ENCODE peak calls at places on chromosomes 5 and 9, in seven cellular contexts. N is neural progenitor cell, C is RWPE1, S is dorsolateral prefrontal cortex, G is hepatocyte, I is colonic mucosa, Y is A673. W is an unnamed sample.

GRCh38 chr5:38381361-38381760 is 123.0 kb downstream of the EGFLAM start:
- DNase-seq in N (no peak), C (no peak), S (no peak), G (no peak), I (no peak), Y (no peak), W (no peak)

GRCh38 chr5:68225188-68225910 is 9.8 kb downstream of the PIK3R1 start:
- DNase-seq in N (no peak), C (peak; percentile 84), S (no peak), G (peak; percentile 42), I (peak; percentile 69), Y (peak; percentile 64), W (no peak)

GRCh38 chr9:113244556-113244955 is 23.2 kb downstream of the SLC31A1 start:
- DNase-seq in N (no peak), C (no peak), S (no peak), G (no peak), I (no peak), Y (no peak), W (no peak)

GRCh38 chr9:97487107-97487506 is 14.4 kb upstream of the TMOD1 start:
- DNase-seq in N (no peak), C (peak; percentile 52), S (no peak), G (no peak), I (no peak), Y (peak; percentile 14), W (peak; percentile 10)

GRCh38 chr9:35526087-35526801 is 36.3 kb downstream of the RUSC2 start:
- DNase-seq in N (no peak), C (no peak), S (no peak), G (no peak), I (no peak), Y (peak; percentile 63), W (no peak)

GRCh38 chr9:128863647-128864046 is 18.1 kb downstream of the KYAT1 start:
- DNase-seq in N (peak; percentile 85), C (peak; percentile 85), S (peak; percentile 67), G (peak; percentile 79), I (peak; percentile 77), Y (peak; percentile 69), W (peak; percentile 79)

GRCh38 chr9:93640027-93640426 is 63.6 kb downstream of the PHF2 start:
- DNase-seq in N (no peak), C (no peak), S (no peak), G (no peak), I (no peak), Y (no peak), W (no peak)

GRCh38 chr9:76433851-76434250 is 25.1 kb upstream of the GCNT1 start:
- DNase-seq in N (no peak), C (no peak), S (no peak), G (no peak), I (no peak), Y (no peak), W (no peak)

GRCh38 chr9:87270241-87271234 is 227.1 kb upstream of the DAPK1 start:
- DNase-seq in N (peak; percentile 63), C (no peak), S (no peak), G (no peak), I (no peak), Y (peak; percentile 58), W (peak; percentile 85)

GRCh38 chr9:130912932-130913598 is 16.5 kb upstream of the QRFP start:
- DNase-seq in N (peak; percentile 70), C (peak; percentile 91), S (peak; percentile 49), G (no peak), I (no peak), Y (no peak), W (no peak)

GRCh38 chr5:142109356-142110045 is 922 bp downstream of the NDFIP1 start:
- DNase-seq in N (peak; percentile 39), C (peak; percentile 38), S (no peak), G (peak; percentile 32), I (peak; percentile 41), Y (peak; percentile 44), W (peak; percentile 27)

GRCh38 chr5:150502106-150502505 is 5.8 kb upstream of the NDST1 start:
- DNase-seq in N (no peak), C (no peak), S (no peak), G (no peak), I (no peak), Y (no peak), W (no peak)

GRCh38 chr5:150498971-150499370 is 9.0 kb upstream of the NDST1 start:
- DNase-seq in N (no peak), C (no peak), S (no peak), G (no peak), I (no peak), Y (no peak), W (no peak)

GRCh38 chr5:150500328-150500841 is 7.5 kb upstream of the NDST1 start:
- DNase-seq in N (no peak), C (no peak), S (no peak), G (no peak), I (peak; percentile 63), Y (no peak), W (no peak)

GRCh38 chr5:150499437-150499956 is 8.4 kb upstream of the NDST1 start:
- DNase-seq in N (peak; percentile 73), C (no peak), S (no peak), G (no peak), I (no peak), Y (no peak), W (no peak)

GRCh38 chr5:150500905-150501304 is 7.0 kb upstream of the NDST1 start:
- DNase-seq in N (no peak), C (no peak), S (no peak), G (no peak), I (no peak), Y (no peak), W (no peak)
- H3K27ac ChIP-seq in N (no peak overlapping the region), C (peak overlapping the region; percentile 97), S (peak overlapping the region; percentile 99), G (no peak overlapping the region), I (no peak overlapping the region), Y (no peak overlapping the region), W (no peak overlapping the region)

DNA sequence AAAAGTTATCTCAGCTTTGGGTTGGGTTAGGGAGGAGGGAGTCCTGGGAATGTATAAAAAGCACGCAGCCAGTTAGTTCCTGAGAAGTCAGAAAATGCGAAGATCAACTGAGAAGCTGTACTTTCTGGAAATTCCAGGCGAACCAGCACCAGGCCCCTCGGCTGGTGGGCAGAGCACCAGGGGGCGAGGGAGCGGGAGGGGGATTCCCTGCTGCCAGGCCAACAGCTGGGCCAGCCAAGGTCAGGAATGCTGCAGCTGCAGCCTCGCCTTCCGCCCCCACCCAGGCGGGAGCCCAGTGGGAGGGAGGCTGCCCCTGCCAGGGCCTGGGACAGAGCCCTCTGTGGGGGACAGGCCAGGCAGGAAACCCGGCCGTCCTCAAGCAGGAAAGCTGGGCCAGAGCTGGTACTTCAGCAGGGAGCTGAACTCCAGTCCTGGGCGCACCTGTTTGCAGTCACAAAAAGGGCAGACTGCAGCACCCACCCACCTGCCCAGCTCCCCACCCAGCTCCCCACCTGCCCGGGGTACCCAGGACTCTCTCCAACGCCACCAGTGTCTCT is 35.5 kb downstream of the VAV2 start:
- DNase-seq in N (peak; percentile 37), C (no peak), S (no peak), G (peak; percentile 51), I (no peak), Y (no peak), W (peak; percentile 73)
- H3K27ac ChIP-seq in N (no peak overlapping the region), C (peak overlapping the region; percentile 71), S (no peak overlapping the region), G (peak overlapping the region; percentile 91), I (peak overlapping the region; percentile 21), Y (peak overlapping the region; percentile 84), W (peak overlapping the region; percentile 47)

GRCh38 chr9:105320568-105320967 is 76.1 kb downstream of the SLC44A1 start:
- DNase-seq in N (no peak), C (no peak), S (no peak), G (no peak), I (no peak), Y (no peak), W (no peak)
- H3K27ac ChIP-seq in N (no peak overlapping the region), C (no peak overlapping the region), S (peak overlapping the region; percentile 47), G (peak overlapping the region; percentile 89), I (no peak overlapping the region), Y (no peak overlapping the region), W (no peak overlapping the region)

DNA sequence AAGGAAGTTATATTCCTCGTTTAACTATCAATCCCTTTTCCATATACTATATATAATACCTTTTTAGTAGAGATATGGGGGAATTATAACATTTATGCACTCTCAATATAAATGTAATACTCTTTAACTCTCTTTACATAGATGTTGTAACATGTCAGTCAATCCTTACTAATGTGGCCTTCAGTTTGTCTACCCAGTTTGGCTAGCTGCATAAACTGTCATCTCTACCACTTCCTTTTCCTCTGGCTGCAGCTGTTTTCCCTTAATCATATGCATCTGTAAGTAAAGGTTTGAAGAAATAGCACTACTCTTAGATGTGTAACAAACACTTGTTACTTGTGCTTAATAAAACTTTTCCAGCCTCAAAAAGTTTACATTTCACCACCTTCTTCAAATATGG is 13.4 kb downstream of the ABHD17B start:
- DNase-seq in N (no peak), C (no peak), S (no peak), G (no peak), I (no peak), Y (no peak), W (peak; percentile 42)
- H3K27ac ChIP-seq in N (no peak overlapping the region), C (no peak overlapping the region), S (no peak overlapping the region), G (no peak overlapping the region), I (no peak overlapping the region), Y (no peak overlapping the region), W (no peak overlapping the region)

GRCh38 chr9:134365791-134366222 is 39.6 kb downstream of the RXRA start:
- DNase-seq in N (peak; percentile 79), C (peak; percentile 95), S (no peak), G (peak; percentile 82), I (no peak), Y (peak; percentile 79), W (peak; percentile 57)

GRCh38 chr9:134365115-134365596 is 38.9 kb downstream of the RXRA start:
- DNase-seq in N (no peak), C (no peak), S (no peak), G (no peak), I (no peak), Y (no peak), W (no peak)

GRCh38 chr9:134367796-134368490 is 41.7 kb downstream of the RXRA start:
- DNase-seq in N (peak; percentile 40), C (no peak), S (no peak), G (peak; percentile 59), I (no peak), Y (peak; percentile 86), W (peak; percentile 78)

GRCh38 chr9:134367061-134367460 is 40.8 kb downstream of the RXRA start:
- DNase-seq in N (no peak), C (no peak), S (no peak), G (no peak), I (no peak), Y (no peak), W (no peak)

GRCh38 chr9:134366223-134367031 is 40.2 kb downstream of the RXRA start:
- DNase-seq in N (no peak), C (peak; percentile 97), S (peak; percentile 79), G (peak; percentile 88), I (peak; percentile 94), Y (peak; percentile 94), W (no peak)
- H3K27ac ChIP-seq in N (no peak overlapping the region), C (peak overlapping the region; percentile 100), S (peak overlapping the region; percentile 64), G (peak overlapping the region; percentile 96), I (peak overlapping the region; percentile 63), Y (peak overlapping the region; percentile 86), W (no peak overlapping the region)

W was measured in SJCRH30.